ENCODE peak calls at places on chromosome 1, in seven cellular contexts. One of them, this sample, is unnamed.

GRCh38 chr1:215397843-215398242 is 169.3 kb upstream of the KCTD3 start:
- DNase-seq in fibroblast of lung: no peak
- DNase-seq in WERI-Rb-1: no peak
- DNase-seq in upper lobe of right lung: no peak
- DNase-seq in transverse colon: no peak
- DNase-seq in CD8-positive, alpha-beta T cell: no peak
- DNase-seq in esophagus muscularis mucosa: no peak
- DNase-seq in this sample: no peak

GRCh38 chr1:67652800-67653199 is 32.2 kb upstream of the GADD45A start:
- DNase-seq in fibroblast of lung: peak; percentile 78
- DNase-seq in WERI-Rb-1: no peak
- DNase-seq in upper lobe of right lung: no peak
- DNase-seq in transverse colon: no peak
- DNase-seq in CD8-positive, alpha-beta T cell: no peak
- DNase-seq in esophagus muscularis mucosa: peak; percentile 83
- DNase-seq in this sample: no peak

GRCh38 chr1:80509965-80510522 is 1290.7 kb upstream of the ADGRL2 start:
- DNase-seq in fibroblast of lung: no peak
- DNase-seq in WERI-Rb-1: no peak
- DNase-seq in upper lobe of right lung: no peak
- DNase-seq in transverse colon: no peak
- DNase-seq in CD8-positive, alpha-beta T cell: no peak
- DNase-seq in esophagus muscularis mucosa: no peak
- DNase-seq in this sample: no peak

GRCh38 chr1:59029768-59030167 is 245.9 kb upstream of the JUN start:
- DNase-seq in fibroblast of lung: no peak
- DNase-seq in WERI-Rb-1: no peak
- DNase-seq in upper lobe of right lung: no peak
- DNase-seq in transverse colon: no peak
- DNase-seq in CD8-positive, alpha-beta T cell: no peak
- DNase-seq in esophagus muscularis mucosa: no peak
- DNase-seq in this sample: peak; percentile 41

GRCh38 chr1:203351037-203351625 is at the start of gene FMOD:
- DNase-seq in fibroblast of lung: peak; percentile 45
- DNase-seq in WERI-Rb-1: peak; percentile 63
- DNase-seq in upper lobe of right lung: no peak
- DNase-seq in transverse colon: peak; percentile 62
- DNase-seq in CD8-positive, alpha-beta T cell: no peak
- DNase-seq in esophagus muscularis mucosa: no peak
- DNase-seq in this sample: peak; percentile 86

GRCh38 chr1:176801553-176802020 is 338.6 kb downstream of the PAPPA2 start:
- DNase-seq in fibroblast of lung: no peak
- DNase-seq in WERI-Rb-1: peak; percentile 58
- DNase-seq in upper lobe of right lung: no peak
- DNase-seq in transverse colon: no peak
- DNase-seq in CD8-positive, alpha-beta T cell: no peak
- DNase-seq in esophagus muscularis mucosa: no peak
- DNase-seq in this sample: peak; percentile 23

GRCh38 chr1:112260699-112261098 is 135.3 kb upstream of the CTTNBP2NL start:
- DNase-seq in fibroblast of lung: no peak
- DNase-seq in WERI-Rb-1: no peak
- DNase-seq in upper lobe of right lung: no peak
- DNase-seq in transverse colon: no peak
- DNase-seq in CD8-positive, alpha-beta T cell: no peak
- DNase-seq in esophagus muscularis mucosa: no peak
- DNase-seq in this sample: no peak

GRCh38 chr1:114384922-114385321 is 126.1 kb downstream of the TRIM33 start:
- DNase-seq in fibroblast of lung: no peak
- DNase-seq in WERI-Rb-1: no peak
- DNase-seq in upper lobe of right lung: no peak
- DNase-seq in transverse colon: no peak
- DNase-seq in CD8-positive, alpha-beta T cell: no peak
- DNase-seq in esophagus muscularis mucosa: no peak
- DNase-seq in this sample: no peak

GRCh38 chr1:180632326-180633088 is 685 bp downstream of the XPR1 start:
- DNase-seq in fibroblast of lung: no peak
- DNase-seq in WERI-Rb-1: peak; percentile 77
- DNase-seq in upper lobe of right lung: peak; percentile 87
- DNase-seq in transverse colon: peak; percentile 74
- DNase-seq in CD8-positive, alpha-beta T cell: peak; percentile 50
- DNase-seq in esophagus muscularis mucosa: peak; percentile 93
- DNase-seq in this sample: peak; percentile 82

GRCh38 chr1:206771353-206771722 is 765 bp downstream of the IL19 start:
- DNase-seq in fibroblast of lung: no peak
- DNase-seq in WERI-Rb-1: no peak
- DNase-seq in upper lobe of right lung: no peak
- DNase-seq in transverse colon: no peak
- DNase-seq in CD8-positive, alpha-beta T cell: no peak
- DNase-seq in esophagus muscularis mucosa: no peak
- DNase-seq in this sample: no peak
- H3K4me3 ChIP-seq in fibroblast of lung: no peak overlapping the region
- H3K4me3 ChIP-seq in WERI-Rb-1: no peak overlapping the region
- H3K4me3 ChIP-seq in upper lobe of right lung: no peak overlapping the region
- H3K4me3 ChIP-seq in transverse colon: no peak overlapping the region
- H3K4me3 ChIP-seq in CD8-positive, alpha-beta T cell: no peak overlapping the region
- H3K4me3 ChIP-seq in esophagus muscularis mucosa: no peak overlapping the region
- H3K4me3 ChIP-seq in this sample: no peak overlapping the region

GRCh38 chr1:32919811-32920733 is 18.9 kb upstream of the TMEM54 start:
- DNase-seq in fibroblast of lung: peak; percentile 65
- DNase-seq in WERI-Rb-1: no peak
- DNase-seq in upper lobe of right lung: no peak
- DNase-seq in transverse colon: no peak
- DNase-seq in CD8-positive, alpha-beta T cell: no peak
- DNase-seq in esophagus muscularis mucosa: no peak
- DNase-seq in this sample: no peak

GRCh38 chr1:32917521-32917920 is 16.3 kb upstream of the TMEM54 start:
- DNase-seq in fibroblast of lung: no peak
- DNase-seq in WERI-Rb-1: no peak
- DNase-seq in upper lobe of right lung: no peak
- DNase-seq in transverse colon: no peak
- DNase-seq in CD8-positive, alpha-beta T cell: no peak
- DNase-seq in esophagus muscularis mucosa: no peak
- DNase-seq in this sample: no peak

GRCh38 chr1:32920833-32921232 is 19.6 kb upstream of the TMEM54 start:
- DNase-seq in fibroblast of lung: no peak
- DNase-seq in WERI-Rb-1: peak; percentile 90
- DNase-seq in upper lobe of right lung: peak; percentile 61
- DNase-seq in transverse colon: no peak
- DNase-seq in CD8-positive, alpha-beta T cell: no peak
- DNase-seq in esophagus muscularis mucosa: no peak
- DNase-seq in this sample: no peak

GRCh38 chr1:32918166-32918565 is 17.0 kb upstream of the TMEM54 start:
- DNase-seq in fibroblast of lung: no peak
- DNase-seq in WERI-Rb-1: no peak
- DNase-seq in upper lobe of right lung: no peak
- DNase-seq in transverse colon: no peak
- DNase-seq in CD8-positive, alpha-beta T cell: no peak
- DNase-seq in esophagus muscularis mucosa: no peak
- DNase-seq in this sample: no peak

GRCh38 chr1:32915766-32916455 is 14.7 kb upstream of the TMEM54 start:
- DNase-seq in fibroblast of lung: no peak
- DNase-seq in WERI-Rb-1: no peak
- DNase-seq in upper lobe of right lung: no peak
- DNase-seq in transverse colon: no peak
- DNase-seq in CD8-positive, alpha-beta T cell: no peak
- DNase-seq in esophagus muscularis mucosa: no peak
- DNase-seq in this sample: no peak
- H3K27me3 ChIP-seq in fibroblast of lung: no peaks in the 10 kb centered on the region
- H3K27me3 ChIP-seq in WERI-Rb-1: no peaks in the 10 kb centered on the region
- H3K27me3 ChIP-seq in upper lobe of right lung: peaks cover 1% of the 10 kb centered on the region
- H3K27me3 ChIP-seq in transverse colon: no peaks in the 10 kb centered on the region
- H3K27me3 ChIP-seq in CD8-positive, alpha-beta T cell: peaks cover 7% of the 10 kb centered on the region
- H3K27me3 ChIP-seq in esophagus muscularis mucosa: no peaks in the 10 kb centered on the region
- H3K27me3 ChIP-seq in this sample: no peaks in the 10 kb centered on the region

GRCh38 chr1:89527750-89528381 is 3.2 kb downstream of the LRRC8B start:
- DNase-seq in fibroblast of lung: no peak
- DNase-seq in WERI-Rb-1: no peak
- DNase-seq in upper lobe of right lung: no peak
- DNase-seq in transverse colon: no peak
- DNase-seq in CD8-positive, alpha-beta T cell: no peak
- DNase-seq in esophagus muscularis mucosa: no peak
- DNase-seq in this sample: no peak
- H3K4me3 ChIP-seq in fibroblast of lung: no peak overlapping the region
- H3K4me3 ChIP-seq in WERI-Rb-1: no peak overlapping the region
- H3K4me3 ChIP-seq in upper lobe of right lung: no peak overlapping the region
- H3K4me3 ChIP-seq in transverse colon: no peak overlapping the region
- H3K4me3 ChIP-seq in CD8-positive, alpha-beta T cell: no peak overlapping the region
- H3K4me3 ChIP-seq in esophagus muscularis mucosa: no peak overlapping the region
- H3K4me3 ChIP-seq in this sample: no peak overlapping the region

GRCh38 chr1:93641527-93641926 is 40.1 kb downstream of the BCAR3 start:
- DNase-seq in fibroblast of lung: peak; percentile 68
- DNase-seq in WERI-Rb-1: no peak
- DNase-seq in upper lobe of right lung: no peak
- DNase-seq in transverse colon: no peak
- DNase-seq in CD8-positive, alpha-beta T cell: no peak
- DNase-seq in esophagus muscularis mucosa: no peak
- DNase-seq in this sample: no peak
- H3K27me3 ChIP-seq in fibroblast of lung: no peaks in the 10 kb centered on the region
- H3K27me3 ChIP-seq in WERI-Rb-1: no peaks in the 10 kb centered on the region
- H3K27me3 ChIP-seq in upper lobe of right lung: no peaks in the 10 kb centered on the region
- H3K27me3 ChIP-seq in transverse colon: no peaks in the 10 kb centered on the region
- H3K27me3 ChIP-seq in CD8-positive, alpha-beta T cell: no peaks in the 10 kb centered on the region
- H3K27me3 ChIP-seq in esophagus muscularis mucosa: no peaks in the 10 kb centered on the region
- H3K27me3 ChIP-seq in this sample: no peaks in the 10 kb centered on the region

GRCh38 chr1:174969977-174970376 is 29.8 kb upstream of the CACYBP start:
- DNase-seq in fibroblast of lung: peak; percentile 91
- DNase-seq in WERI-Rb-1: no peak
- DNase-seq in upper lobe of right lung: no peak
- DNase-seq in transverse colon: no peak
- DNase-seq in CD8-positive, alpha-beta T cell: no peak
- DNase-seq in esophagus muscularis mucosa: no peak
- DNase-seq in this sample: no peak
- H3K4me3 ChIP-seq in fibroblast of lung: no peak overlapping the region
- H3K4me3 ChIP-seq in WERI-Rb-1: no peak overlapping the region
- H3K4me3 ChIP-seq in upper lobe of right lung: no peak overlapping the region
- H3K4me3 ChIP-seq in transverse colon: no peak overlapping the region
- H3K4me3 ChIP-seq in CD8-positive, alpha-beta T cell: no peak overlapping the region
- H3K4me3 ChIP-seq in esophagus muscularis mucosa: no peak overlapping the region
- H3K4me3 ChIP-seq in this sample: no peak overlapping the region

DNA sequence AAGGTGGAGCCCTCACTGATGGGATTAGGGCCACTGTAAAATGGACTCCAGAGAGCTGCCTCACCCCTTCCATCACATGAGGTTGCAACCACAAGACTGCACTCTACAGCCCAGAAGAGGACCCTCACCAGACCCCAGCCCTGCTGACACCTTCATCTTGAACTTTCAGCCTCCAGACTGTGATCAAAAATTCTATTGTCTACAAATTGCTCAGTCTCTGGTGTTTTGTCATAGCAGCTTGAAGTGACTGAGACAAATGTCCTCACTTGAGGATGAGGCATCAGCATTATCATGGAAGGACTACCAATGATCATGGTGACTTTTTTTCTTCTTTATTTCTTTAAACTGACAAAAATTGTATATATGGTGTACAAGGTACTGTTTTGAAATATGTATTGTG is 26.7 kb upstream of the TRIM17 start:
- DNase-seq in fibroblast of lung: no peak
- DNase-seq in WERI-Rb-1: no peak
- DNase-seq in upper lobe of right lung: no peak
- DNase-seq in transverse colon: no peak
- DNase-seq in CD8-positive, alpha-beta T cell: no peak
- DNase-seq in esophagus muscularis mucosa: no peak
- DNase-seq in this sample: no peak
- H3K27me3 ChIP-seq in fibroblast of lung: peaks cover 13% of the 10 kb centered on the region
- H3K27me3 ChIP-seq in WERI-Rb-1: no peaks in the 10 kb centered on the region
- H3K27me3 ChIP-seq in upper lobe of right lung: peaks cover 61% of the 10 kb centered on the region
- H3K27me3 ChIP-seq in transverse colon: peaks cover 92% of the 10 kb centered on the region
- H3K27me3 ChIP-seq in CD8-positive, alpha-beta T cell: peaks cover 14% of the 10 kb centered on the region
- H3K27me3 ChIP-seq in esophagus muscularis mucosa: no peaks in the 10 kb centered on the region
- H3K27me3 ChIP-seq in this sample: peaks cover 6% of the 10 kb centered on the region

This sample was measured in hepatocyte.